ENCODE peak calls at places on chromosomes 6 and 20, in four cellular contexts. D, P, E and Q are unnamed samples.

GRCh38 chr20:61295249-61295648 is 43.2 kb downstream of the CDH4 start:
- DNase-seq in E (no peak), P (no peak), D (no peak), Q (no peak)

GRCh38 chr6:155171109-155171746 is 92.6 kb upstream of the CLDN20 start:
- DNase-seq in E (peak; percentile 73), D (no peak), P (no peak), Q (peak; percentile 84)

GRCh38 chr20:12965880-12966270 is 42.9 kb upstream of the SPTLC3 start:
- DNase-seq in D (no peak), E (no peak), P (no peak), Q (no peak)

GRCh38 chr6:155528982-155529453 is 73.4 kb upstream of the NOX3 start:
- DNase-seq in P (peak; percentile 53), E (no peak), D (no peak), Q (peak; percentile 48)

GRCh38 chr6:28807682-28808280 is 116.0 kb downstream of the TRIM27 start:
- DNase-seq in E (no peak), P (no peak), D (peak; percentile 43), Q (no peak)

GRCh38 chr6:13883966-13884365 is 40.8 kb upstream of the RNF182 start:
- DNase-seq in E (no peak), D (no peak), P (no peak), Q (no peak)

GRCh38 chr20:61353261-61353995 is 101.4 kb downstream of the CDH4 start:
- DNase-seq in E (no peak), D (no peak), P (no peak), Q (peak; percentile 19)

GRCh38 chr20:1860446-1860845 is 34.8 kb upstream of the SIRPA start:
- DNase-seq in D (no peak), P (no peak), E (no peak), Q (no peak)

GRCh38 chr6:90885611-90886056 is 298.8 kb upstream of the MAP3K7 start:
- DNase-seq in E (no peak), P (no peak), D (no peak), Q (peak; percentile 26)

GRCh38 chr6:138970159-138970558 is 17.9 kb downstream of the REPS1 start:
- DNase-seq in D (no peak), P (no peak), E (no peak), Q (no peak)

DNA sequence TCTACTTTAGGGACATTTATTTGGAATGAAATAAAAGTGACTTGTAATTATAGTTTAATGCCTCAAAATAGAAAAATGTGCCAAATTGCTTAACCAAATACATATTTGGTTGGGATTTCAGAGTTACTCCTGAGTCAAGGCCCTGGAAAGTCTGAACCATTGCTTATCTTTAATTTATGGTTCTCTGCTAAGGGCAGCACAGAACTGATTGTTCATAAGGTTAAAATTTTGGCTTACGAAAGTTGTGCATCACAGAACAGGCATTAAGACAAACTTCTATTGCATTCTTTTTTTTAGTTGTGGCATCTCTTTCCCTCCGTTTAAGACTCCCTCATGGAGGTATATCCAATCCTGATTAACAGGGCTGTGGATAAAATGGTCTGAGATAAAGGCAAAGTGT is 92.2 kb upstream of the TENT5A start:
- DNase-seq in P (no peak), D (no peak), E (no peak), Q (no peak)
- TF ChIP-seq CTCF in P (no peak), D (no peak), E (no peak), Q (no peak)

DNA sequence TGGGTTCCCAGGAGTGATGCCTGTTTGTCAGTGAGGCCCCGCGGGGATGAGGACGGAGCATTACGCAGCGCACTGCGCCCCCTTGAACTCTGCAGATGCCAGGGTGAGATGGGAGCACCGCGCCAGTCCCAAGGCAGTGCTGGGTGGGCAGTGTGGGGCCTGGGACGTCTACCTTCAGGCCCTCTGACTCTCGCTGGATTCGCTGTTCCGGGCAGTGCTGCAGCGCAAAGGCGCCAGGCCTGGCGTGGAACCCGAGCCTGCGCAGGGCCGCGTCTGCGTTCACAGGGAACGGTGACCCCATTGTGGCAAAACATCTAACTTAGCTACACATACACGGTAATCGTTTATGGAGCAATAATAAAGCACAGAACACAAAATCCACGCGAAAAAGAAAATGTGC is 257.3 kb downstream of the QKI start:
- DNase-seq in E (no peak), P (no peak), D (no peak), Q (no peak)
- H3K4me3 ChIP-seq in E (no peak overlapping the region), P (no peak overlapping the region), D (no peak overlapping the region), Q (no peak overlapping the region)

GRCh38 chr6:50123686-50124085 is 74.0 kb upstream of the DEFB112 start:
- DNase-seq in P (no peak), E (no peak), D (no peak), Q (no peak)

GRCh38 chr6:50124572-50124971 is 74.8 kb upstream of the DEFB112 start:
- DNase-seq in P (no peak), E (no peak), D (no peak), Q (no peak)

GRCh38 chr6:50128420-50129005 is 78.8 kb upstream of the DEFB112 start:
- DNase-seq in P (no peak), E (no peak), D (peak; percentile 21), Q (peak; percentile 4)
- TF ChIP-seq CTCF in P (peak; percentile 48), E (peak; percentile 53), D (peak; percentile 70), Q (peak; percentile 20)

DNA sequence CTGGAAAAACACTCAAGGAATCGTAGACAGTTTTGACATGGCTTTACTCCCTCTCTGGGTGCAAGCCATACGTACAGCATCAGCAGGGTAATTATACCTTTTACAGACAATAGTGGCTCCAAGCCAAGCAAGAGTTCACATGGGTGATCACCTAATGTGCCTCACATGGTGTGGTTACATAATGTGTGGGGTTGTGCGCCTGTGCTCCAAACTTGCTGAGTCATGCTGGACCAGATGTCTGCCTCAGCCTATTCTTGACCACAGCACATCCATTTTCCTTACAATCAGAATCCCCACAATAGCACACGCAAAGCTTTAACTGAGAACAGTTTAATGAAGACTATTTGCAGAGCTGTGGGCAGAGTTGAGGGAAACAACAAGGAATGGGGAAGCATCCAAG is 74.5 kb downstream of the ALDH8A1 start:
- DNase-seq in D (no peak), P (no peak), E (no peak), Q (peak; percentile 6)
- H3K4me3 ChIP-seq in D (no peak overlapping the region), P (no peak overlapping the region), E (no peak overlapping the region), Q (no peak overlapping the region)

GRCh38 chr6:167826230-167827061 is at the start of gene AFDN:
- DNase-seq in P (no peak), E (peak; percentile 89), D (peak; percentile 95), Q (no peak)
- TF ChIP-seq CTCF in P (peak; percentile 37), E (peak; percentile 35), D (peak; percentile 39), Q (peak; percentile 45)

DNA sequence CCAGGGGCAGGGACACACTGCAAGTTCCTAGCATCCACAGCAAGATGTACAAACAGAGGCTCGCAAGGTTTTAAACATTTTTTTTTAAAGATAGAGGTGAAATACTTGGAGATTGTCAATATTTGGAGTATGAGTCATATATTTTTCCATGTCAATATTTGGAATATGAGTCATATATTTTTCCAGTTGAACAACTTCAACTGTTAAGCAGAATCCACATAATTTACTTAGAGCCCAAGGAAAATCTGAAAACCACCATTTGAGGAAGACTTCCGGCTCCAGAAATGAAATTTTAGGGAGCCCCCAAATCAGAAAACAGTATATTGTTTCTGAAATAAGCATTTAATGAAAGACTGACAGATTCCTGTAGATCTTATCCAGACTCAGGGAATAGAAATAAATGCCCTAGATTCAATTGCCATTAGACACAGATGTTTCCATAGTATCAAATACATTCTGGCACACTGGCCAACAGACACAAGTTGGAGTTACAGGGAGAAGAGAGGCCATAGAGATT is 51.6 kb upstream of the FAM184A start:
- DNase-seq in P (no peak), E (no peak), D (peak; percentile 55), Q (peak; percentile 59)
- H3K4me3 ChIP-seq in P (no peak overlapping the region), E (no peak overlapping the region), D (peak overlapping the region; percentile 24), Q (no peak overlapping the region)

GRCh38 chr6:87968435-87969278 is 79.0 kb upstream of the SPACA1 start:
- DNase-seq in D (peak; percentile 30), E (no peak), P (no peak), Q (no peak)
- TF ChIP-seq CTCF in D (no peak), E (no peak), P (no peak), Q (peak; percentile 12)

GRCh38 chr20:48924711-48925109 is 3.2 kb downstream of the ARFGEF2 start:
- DNase-seq in D (no peak), P (no peak), E (no peak), Q (no peak)
- H3K4me3 ChIP-seq in D (no peak overlapping the region), P (no peak overlapping the region), E (no peak overlapping the region), Q (no peak overlapping the region)

DNA sequence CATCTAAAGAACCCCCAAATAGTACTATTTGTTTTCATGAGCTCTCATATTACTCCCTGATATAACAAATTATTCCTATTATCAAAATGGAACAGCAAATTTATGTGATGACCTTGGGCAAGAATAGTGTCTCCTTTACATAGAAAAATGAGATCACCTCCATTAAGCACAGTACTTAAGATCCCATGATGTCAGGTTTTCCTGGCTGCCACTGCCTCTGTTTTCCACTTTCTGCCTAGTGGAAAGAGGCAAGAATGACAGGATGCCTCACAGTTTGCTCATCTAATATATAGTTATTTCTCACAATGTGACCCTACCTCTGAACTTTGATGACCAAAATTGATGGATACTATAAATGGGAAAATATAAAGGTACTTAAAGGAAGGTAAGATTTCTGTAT is 260.1 kb upstream of the SGK1 start:
- DNase-seq in E (no peak), P (no peak), D (no peak), Q (no peak)
- TF ChIP-seq CTCF in E (no peak), P (peak; percentile 33), D (peak; percentile 8), Q (peak; percentile 15)

GRCh38 chr20:31740656-31741323 is 1.7 kb downstream of the TPX2 start:
- DNase-seq in D (no peak), P (no peak), E (no peak), Q (no peak)
- H3K4me3 ChIP-seq in D (peak overlapping the region; percentile 92), P (peak overlapping the region; percentile 97), E (no peak overlapping the region), Q (peak overlapping the region; percentile 84)